ENCODE peak calls at places on chromosomes 4 and X, in eight cellular contexts. One of them, this sample, is unnamed.

GRCh38 chrX:107674480-107675364 is 46.4 kb downstream of the PRPS1 start:
- DNase-seq in H54: no peak
- DNase-seq in GM12892: no peak
- DNase-seq in NB4: peak
- DNase-seq in endothelial cell of umbilical vein: no peak
- DNase-seq in spleen: peak
- DNase-seq in transverse colon: peak
- DNase-seq in body of pancreas: peak
- DNase-seq in this sample: peak

GRCh38 chr4:167233523-167234387 is 539 bp downstream of the SPOCK3 start:
- DNase-seq in H54: no peak
- DNase-seq in GM12892: peak
- DNase-seq in NB4: no peak
- DNase-seq in endothelial cell of umbilical vein: peak
- DNase-seq in spleen: no peak
- DNase-seq in transverse colon: no peak
- DNase-seq in body of pancreas: no peak
- DNase-seq in this sample: no peak

GRCh38 chr4:155787113-155787710 is 28.4 kb downstream of the GUCY1B1 start:
- DNase-seq in H54: no peak
- DNase-seq in GM12892: no peak
- DNase-seq in NB4: peak
- DNase-seq in endothelial cell of umbilical vein: peak
- DNase-seq in spleen: no peak
- DNase-seq in transverse colon: no peak
- DNase-seq in body of pancreas: peak
- DNase-seq in this sample: no peak

GRCh38 chrX:113059714-113060113 is 219.1 kb upstream of the AMOT start:
- DNase-seq in H54: no peak
- DNase-seq in GM12892: no peak
- DNase-seq in NB4: no peak
- DNase-seq in endothelial cell of umbilical vein: no peak
- DNase-seq in spleen: no peak
- DNase-seq in transverse colon: no peak
- DNase-seq in body of pancreas: no peak
- DNase-seq in this sample: no peak

GRCh38 chr4:47383829-47384427 is 79.6 kb downstream of the COMMD8 start:
- DNase-seq in H54: no peak
- DNase-seq in GM12892: no peak
- DNase-seq in NB4: peak
- DNase-seq in endothelial cell of umbilical vein: peak
- DNase-seq in spleen: no peak
- DNase-seq in transverse colon: no peak
- DNase-seq in body of pancreas: no peak
- DNase-seq in this sample: no peak

GRCh38 chr4:184824081-184824775 is 1.5 kb downstream of the ACSL1 start:
- DNase-seq in H54: no peak
- DNase-seq in GM12892: no peak
- DNase-seq in NB4: peak
- DNase-seq in endothelial cell of umbilical vein: peak
- DNase-seq in spleen: no peak
- DNase-seq in transverse colon: no peak
- DNase-seq in body of pancreas: no peak
- DNase-seq in this sample: no peak

GRCh38 chrX:42837747-42838146 is 59.8 kb upstream of the PPP1R2C start:
- DNase-seq in H54: no peak
- DNase-seq in GM12892: no peak
- DNase-seq in NB4: no peak
- DNase-seq in endothelial cell of umbilical vein: no peak
- DNase-seq in spleen: no peak
- DNase-seq in transverse colon: no peak
- DNase-seq in body of pancreas: no peak
- DNase-seq in this sample: no peak

GRCh38 chr4:129014566-129015509 is 78.5 kb downstream of the SCLT1 start:
- DNase-seq in H54: no peak
- DNase-seq in GM12892: no peak
- DNase-seq in NB4: peak
- DNase-seq in endothelial cell of umbilical vein: no peak
- DNase-seq in spleen: peak
- DNase-seq in transverse colon: no peak
- DNase-seq in body of pancreas: no peak
- DNase-seq in this sample: no peak

GRCh38 chr4:73867783-73868182 is 1.4 kb upstream of the CXCL1 start:
- DNase-seq in H54: no peak
- DNase-seq in GM12892: no peak
- DNase-seq in NB4: no peak
- DNase-seq in endothelial cell of umbilical vein: no peak
- DNase-seq in spleen: no peak
- DNase-seq in transverse colon: peak
- DNase-seq in body of pancreas: peak
- DNase-seq in this sample: no peak

GRCh38 chr4:21749936-21750335 is 198.6 kb downstream of the KCNIP4 start:
- DNase-seq in H54: no peak
- DNase-seq in GM12892: no peak
- DNase-seq in NB4: no peak
- DNase-seq in endothelial cell of umbilical vein: no peak
- DNase-seq in spleen: no peak
- DNase-seq in transverse colon: no peak
- DNase-seq in body of pancreas: no peak
- DNase-seq in this sample: no peak

GRCh38 chr4:114349543-114350175 is 248.9 kb upstream of the UGT8 start:
- DNase-seq in H54: no peak
- DNase-seq in GM12892: no peak
- DNase-seq in NB4: no peak
- DNase-seq in endothelial cell of umbilical vein: no peak
- DNase-seq in spleen: no peak
- DNase-seq in transverse colon: no peak
- DNase-seq in body of pancreas: no peak
- DNase-seq in this sample: no peak

GRCh38 chr4:132646186-132646585 is 502.9 kb upstream of the PCDH10 start:
- DNase-seq in H54: no peak
- DNase-seq in GM12892: no peak
- DNase-seq in NB4: no peak
- DNase-seq in endothelial cell of umbilical vein: no peak
- DNase-seq in spleen: no peak
- DNase-seq in transverse colon: no peak
- DNase-seq in body of pancreas: no peak
- DNase-seq in this sample: no peak

GRCh38 chrX:66717926-66718325 is 79.0 kb upstream of the EDA2R start:
- DNase-seq in H54: no peak
- DNase-seq in GM12892: no peak
- DNase-seq in NB4: no peak
- DNase-seq in endothelial cell of umbilical vein: no peak
- DNase-seq in spleen: no peak
- DNase-seq in transverse colon: no peak
- DNase-seq in body of pancreas: no peak
- DNase-seq in this sample: no peak

GRCh38 chr4:79445371-79445781 is 37.3 kb upstream of the GK2 start:
- DNase-seq in H54: no peak
- DNase-seq in GM12892: no peak
- DNase-seq in NB4: no peak
- DNase-seq in endothelial cell of umbilical vein: no peak
- DNase-seq in spleen: no peak
- DNase-seq in transverse colon: no peak
- DNase-seq in body of pancreas: no peak
- DNase-seq in this sample: no peak

GRCh38 chr4:112514449-112515277 is 1.3 kb downstream of the NEUROG2 start:
- DNase-seq in H54: no peak
- DNase-seq in GM12892: no peak
- DNase-seq in NB4: no peak
- DNase-seq in endothelial cell of umbilical vein: no peak
- DNase-seq in spleen: no peak
- DNase-seq in transverse colon: no peak
- DNase-seq in body of pancreas: no peak
- DNase-seq in this sample: no peak

GRCh38 chrX:29553542-29553941 is 661.8 kb upstream of the MAGEB2 start:
- DNase-seq in H54: no peak
- DNase-seq in GM12892: no peak
- DNase-seq in NB4: no peak
- DNase-seq in endothelial cell of umbilical vein: no peak
- DNase-seq in spleen: no peak
- DNase-seq in transverse colon: no peak
- DNase-seq in body of pancreas: no peak
- DNase-seq in this sample: no peak

GRCh38 chrX:29561417-29561816 is 653.9 kb upstream of the MAGEB2 start:
- DNase-seq in H54: no peak
- DNase-seq in GM12892: no peak
- DNase-seq in NB4: no peak
- DNase-seq in endothelial cell of umbilical vein: no peak
- DNase-seq in spleen: no peak
- DNase-seq in transverse colon: no peak
- DNase-seq in body of pancreas: no peak
- DNase-seq in this sample: no peak

GRCh38 chrX:29560065-29560464 is 655.3 kb upstream of the MAGEB2 start:
- DNase-seq in H54: no peak
- DNase-seq in GM12892: no peak
- DNase-seq in NB4: no peak
- DNase-seq in endothelial cell of umbilical vein: no peak
- DNase-seq in spleen: no peak
- DNase-seq in transverse colon: no peak
- DNase-seq in body of pancreas: no peak
- DNase-seq in this sample: no peak

GRCh38 chrX:29555465-29556091 is 659.8 kb upstream of the MAGEB2 start:
- DNase-seq in H54: no peak
- DNase-seq in GM12892: peak
- DNase-seq in NB4: no peak
- DNase-seq in endothelial cell of umbilical vein: no peak
- DNase-seq in spleen: no peak
- DNase-seq in transverse colon: no peak
- DNase-seq in body of pancreas: no peak
- DNase-seq in this sample: no peak
- TF ChIP-seq POLR2A in H54: no peak
- TF ChIP-seq POLR2A in GM12892: no peak
- TF ChIP-seq POLR2A in NB4: no peak
- TF ChIP-seq POLR2A in endothelial cell of umbilical vein: no peak
- TF ChIP-seq POLR2A in spleen: no peak
- TF ChIP-seq POLR2A in transverse colon: no peak
- TF ChIP-seq POLR2A in body of pancreas: no peak
- TF ChIP-seq POLR2A in this sample: no peak

GRCh38 chrX:48683411-48683982 is at the start of gene WAS:
- DNase-seq in H54: no peak
- DNase-seq in GM12892: peak
- DNase-seq in NB4: peak
- DNase-seq in endothelial cell of umbilical vein: no peak
- DNase-seq in spleen: peak
- DNase-seq in transverse colon: peak
- DNase-seq in body of pancreas: no peak
- DNase-seq in this sample: no peak
- TF ChIP-seq POLR2A in H54: no peak
- TF ChIP-seq POLR2A in GM12892: peak
- TF ChIP-seq POLR2A in NB4: peak
- TF ChIP-seq POLR2A in endothelial cell of umbilical vein: no peak
- TF ChIP-seq POLR2A in spleen: no peak
- TF ChIP-seq POLR2A in transverse colon: no peak
- TF ChIP-seq POLR2A in body of pancreas: no peak
- TF ChIP-seq POLR2A in this sample: no peak

DNA sequence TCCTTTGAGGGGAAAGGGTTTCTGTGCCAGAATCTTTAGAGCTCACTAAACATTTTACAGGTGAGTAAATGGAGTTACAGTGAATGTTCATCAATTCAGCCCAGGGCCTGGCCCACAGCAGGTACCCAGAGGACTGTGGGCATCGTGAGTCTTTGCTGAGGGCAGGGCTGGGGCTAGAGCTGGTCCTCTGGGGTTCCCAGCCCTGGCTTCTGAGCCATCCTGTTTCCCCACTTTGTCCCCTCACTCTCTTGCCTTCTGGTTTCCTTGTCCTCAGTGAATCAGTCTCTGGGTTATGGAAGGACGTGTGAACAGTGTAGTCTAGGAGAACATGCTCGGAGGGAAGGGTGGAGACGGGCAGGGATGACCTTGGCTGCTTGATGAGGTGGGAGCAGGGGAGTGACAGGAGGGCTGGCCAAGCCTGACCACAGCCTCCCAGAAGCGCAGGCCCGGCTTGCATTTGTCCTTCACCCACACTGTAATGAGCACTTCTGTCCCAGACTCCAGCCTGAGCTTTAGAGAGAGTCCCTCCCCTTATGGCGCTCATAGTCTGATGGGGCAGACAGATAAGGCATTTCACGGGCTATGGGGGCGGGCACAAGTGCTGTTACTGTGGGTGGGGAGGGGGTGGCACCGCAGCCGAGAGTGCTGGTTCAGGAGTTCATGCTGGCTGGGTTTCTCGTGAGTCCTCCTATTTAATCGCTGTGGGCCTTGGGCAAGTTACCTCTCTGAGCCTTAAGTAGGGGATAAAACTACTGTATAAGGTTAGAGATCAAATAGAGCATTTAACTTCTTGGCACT is 17.3 kb downstream of the TBC1D14 start:
- DNase-seq in H54: no peak
- DNase-seq in GM12892: no peak
- DNase-seq in NB4: peak
- DNase-seq in endothelial cell of umbilical vein: no peak
- DNase-seq in spleen: no peak
- DNase-seq in transverse colon: peak
- DNase-seq in body of pancreas: no peak
- DNase-seq in this sample: peak
- TF ChIP-seq POLR2A in H54: no peak
- TF ChIP-seq POLR2A in GM12892: no peak
- TF ChIP-seq POLR2A in NB4: no peak
- TF ChIP-seq POLR2A in endothelial cell of umbilical vein: no peak
- TF ChIP-seq POLR2A in spleen: no peak
- TF ChIP-seq POLR2A in transverse colon: peak
- TF ChIP-seq POLR2A in body of pancreas: no peak
- TF ChIP-seq POLR2A in this sample: peak

DNA sequence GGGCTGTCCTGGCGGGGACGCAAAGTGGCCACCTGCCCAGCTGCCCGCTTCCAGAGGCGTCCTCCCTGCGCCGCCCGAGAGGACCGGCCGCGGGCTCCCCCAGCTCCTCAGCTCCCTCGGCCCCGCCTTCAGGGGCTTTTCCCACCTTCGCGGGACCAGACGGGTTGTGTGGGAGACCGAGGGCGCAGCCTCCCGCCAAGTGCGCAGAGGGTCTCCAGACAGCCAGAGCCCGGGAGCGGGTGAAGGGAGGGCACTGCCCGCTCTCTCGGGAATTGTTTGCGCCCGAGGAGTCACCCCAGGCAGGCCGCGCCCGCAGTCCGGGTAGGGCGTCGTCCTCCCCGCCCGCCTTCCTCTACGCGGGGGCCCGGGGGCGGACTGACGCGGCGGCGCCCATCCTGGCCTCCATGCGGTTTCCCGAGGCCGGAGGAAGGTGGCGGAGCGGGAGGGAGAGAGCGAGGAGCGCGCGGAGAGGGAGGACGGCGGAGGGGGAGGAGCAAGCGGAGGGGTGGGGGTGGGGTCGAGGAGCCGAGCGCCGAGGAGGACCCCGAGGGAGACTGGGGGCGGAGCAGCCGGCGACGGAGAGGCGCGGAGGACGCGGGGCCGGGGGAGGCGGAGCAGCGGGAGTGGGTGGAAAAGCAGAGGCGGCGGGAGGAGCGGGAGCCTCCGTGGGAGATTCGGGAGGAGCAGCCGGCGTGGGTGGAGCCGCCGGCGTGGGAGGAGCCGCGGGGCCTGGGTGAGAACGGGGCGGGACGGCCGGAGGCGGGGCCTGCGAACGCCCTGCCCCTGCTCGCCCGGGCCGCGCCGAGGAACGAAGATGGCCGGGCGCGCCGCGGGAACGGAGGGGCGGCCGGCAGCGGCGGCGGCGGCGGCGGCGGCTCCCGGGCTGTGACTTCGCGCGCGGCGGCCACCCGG is 47.6 kb downstream of the CLDN34 start:
- DNase-seq in H54: no peak
- DNase-seq in GM12892: peak
- DNase-seq in NB4: peak
- DNase-seq in endothelial cell of umbilical vein: peak
- DNase-seq in spleen: peak
- DNase-seq in transverse colon: peak
- DNase-seq in body of pancreas: peak
- DNase-seq in this sample: peak
- TF ChIP-seq POLR2A in H54: peak
- TF ChIP-seq POLR2A in GM12892: peak
- TF ChIP-seq POLR2A in NB4: no peak
- TF ChIP-seq POLR2A in endothelial cell of umbilical vein: no peak
- TF ChIP-seq POLR2A in spleen: no peak
- TF ChIP-seq POLR2A in transverse colon: peak
- TF ChIP-seq POLR2A in body of pancreas: peak
- TF ChIP-seq POLR2A in this sample: no peak